ENCODE peak calls at places on chromosomes 11 and 22, in nine cellular contexts. X is sigmoid colon; C is prostate gland; O is NCI-H748 treated with DMSO at 0.1 percent for 48 hours; B is stimulated activated naive CD8-positive, alpha-beta T cell treated with anti-CD3 and anti-CD28 coated beads, Interleukin-15, amount 100 ng/mL, for 72 hours; K is choroid plexus epithelial cell; Y is cardiac muscle cell; L is mesothelial cell of epicardium; T is brain microvascular endothelial cell. Q is an unnamed sample.

GRCh38 chr11:62269654-62270278 is at the start of gene SCGB2A2:
- DNase-seq in B (no peak), K (peak; percentile 4), C (peak; percentile 15), L (no peak), X (no peak), O (no peak), Y (no peak), T (no peak), Q (no peak)

GRCh38 chr11:95498731-95499396 is 267.9 kb upstream of the SESN3 start:
- DNase-seq in X (no peak), C (no peak), O (no peak), B (no peak), K (no peak), Y (no peak), T (no peak), L (no peak), Q (no peak)

GRCh38 chr11:115981814-115982471 is 477.7 kb upstream of the CADM1 start:
- DNase-seq in Y (no peak), O (no peak), K (no peak), B (no peak), L (no peak), T (no peak), X (no peak), C (no peak), Q (no peak)

GRCh38 chr22:42360348-42360747 is 71.9 kb downstream of the NFAM1 start:
- DNase-seq in O (no peak), L (no peak), T (no peak), K (no peak), B (no peak), C (peak; percentile 35), X (no peak), Y (no peak), Q (no peak)

GRCh38 chr11:11620966-11621880 is 582 bp downstream of the GALNT18 start:
- DNase-seq in C (peak; percentile 38), O (peak; percentile 58), B (peak; percentile 25), Y (no peak), T (no peak), X (peak; percentile 78), L (no peak), K (peak; percentile 7), Q (peak; percentile 14)

GRCh38 chr22:43412808-43413785 is 1.3 kb downstream of the MPPED1 start:
- DNase-seq in L (no peak), Y (no peak), B (no peak), T (no peak), O (peak; percentile 75), K (no peak), C (no peak), X (no peak), Q (no peak)

GRCh38 chr11:108568183-108568858 is 25.2 kb downstream of the EXPH5 start:
- DNase-seq in O (no peak), L (no peak), K (no peak), X (no peak), T (no peak), B (no peak), C (no peak), Y (no peak), Q (no peak)

GRCh38 chr22:26648011-26648497 is 9.3 kb upstream of the MIAT start:
- DNase-seq in Y (no peak), K (no peak), B (peak; percentile 44), C (no peak), O (peak; percentile 90), L (no peak), T (no peak), X (no peak), Q (peak; percentile 66)

GRCh38 chr11:69101100-69101791 is 52.5 kb downstream of the TPCN2 start:
- DNase-seq in T (peak; percentile 19), Y (peak; percentile 83), O (peak; percentile 60), X (peak; percentile 83), B (peak; percentile 67), L (peak; percentile 61), K (peak; percentile 70), C (peak; percentile 87), Q (peak; percentile 25)

GRCh38 chr22:37581534-37581933 is 1.6 kb upstream of the LGALS2 start:
- DNase-seq in B (no peak), K (no peak), T (no peak), C (peak; percentile 43), O (no peak), L (no peak), X (no peak), Y (no peak), Q (no peak)

GRCh38 chr11:14270690-14271542 is 88.1 kb downstream of the RRAS2 start:
- DNase-seq in X (no peak), O (no peak), C (no peak), Y (no peak), B (peak; percentile 33), K (no peak), L (no peak), T (no peak), Q (no peak)

GRCh38 chr22:40345271-40345670 is 1.0 kb upstream of the ADSL start:
- DNase-seq in B (no peak), K (peak; percentile 23), X (no peak), Y (peak; percentile 23), L (no peak), O (no peak), T (no peak), C (no peak), Q (no peak)

GRCh38 chr11:1488575-1489180 is 2.1 kb upstream of the MOB2 start:
- DNase-seq in X (peak; percentile 63), T (no peak), K (no peak), Y (no peak), L (no peak), C (no peak), O (no peak), B (no peak), Q (no peak)

GRCh38 chr11:3626250-3626960 is 15.4 kb downstream of the ART5 start:
- DNase-seq in X (peak; percentile 78), T (no peak), C (no peak), B (no peak), K (no peak), L (no peak), O (no peak), Y (no peak), Q (no peak)

GRCh38 chr22:44210721-44211120 is 30.0 kb downstream of the PARVG start:
- DNase-seq in L (no peak), B (no peak), K (peak; percentile 58), X (peak; percentile 47), C (no peak), O (no peak), Y (peak; percentile 45), T (peak; percentile 31), Q (no peak)

GRCh38 chr11:76891285-76891684 is 30.6 kb downstream of the ACER3 start:
- DNase-seq in B (no peak), Y (no peak), T (no peak), X (no peak), O (no peak), L (no peak), C (no peak), K (no peak), Q (no peak)

GRCh38 chr11:32052218-32052617 is 38.7 kb upstream of the RCN1 start:
- DNase-seq in L (peak; percentile 26), B (peak; percentile 45), X (peak; percentile 70), Y (peak; percentile 76), T (peak; percentile 64), O (peak; percentile 22), K (peak; percentile 80), C (peak; percentile 48), Q (peak; percentile 35)

GRCh38 chr22:48553694-48554308 is 1273.9 kb downstream of the BRD1 start:
- DNase-seq in Y (no peak), B (no peak), K (no peak), X (no peak), L (no peak), T (no peak), O (no peak), C (no peak), Q (no peak)

GRCh38 chr11:126793596-126793995 is 207.0 kb downstream of the KIRREL3 start:
- DNase-seq in O (no peak), T (no peak), Y (peak; percentile 33), K (no peak), L (no peak), B (no peak), X (no peak), C (no peak), Q (no peak)

GRCh38 chr11:119482561-119483001 is 59.6 kb upstream of the THY1 start:
- DNase-seq in X (no peak), K (no peak), T (no peak), Y (no peak), O (no peak), L (peak; percentile 7), B (peak; percentile 7), C (no peak), Q (no peak)

GRCh38 chr11:76322593-76323341 is 58.2 kb downstream of the THAP12 start:
- DNase-seq in X (no peak), O (no peak), B (no peak), Y (peak; percentile 32), C (no peak), T (no peak), L (no peak), K (no peak), Q (no peak)

GRCh38 chr11:102592634-102593581 is 32.2 kb downstream of the MMP20 start:
- DNase-seq in L (no peak), X (no peak), K (peak; percentile 55), O (peak; percentile 2), B (no peak), Y (peak; percentile 37), C (no peak), T (no peak), Q (peak; percentile 58)

GRCh38 chr11:8566613-8567210 is 27.3 kb downstream of the STK33 start:
- DNase-seq in X (no peak), T (peak; percentile 7), O (peak; percentile 41), L (no peak), K (peak; percentile 68), C (no peak), Y (peak; percentile 62), B (no peak), Q (peak; percentile 66)

GRCh38 chr11:71269603-71270511 is 17.5 kb upstream of the SHANK2 start:
- DNase-seq in L (no peak), O (no peak), X (peak; percentile 35), B (no peak), C (no peak), K (no peak), Y (no peak), T (no peak), Q (no peak)

GRCh38 chr11:134155946-134156865 is 67.6 kb downstream of the NCAPD3 start:
- DNase-seq in X (no peak), K (no peak), T (no peak), O (no peak), Y (no peak), B (no peak), L (no peak), C (no peak), Q (no peak)

GRCh38 chr11:31804439-31805036 is 6.6 kb downstream of the PAX6 start:
- DNase-seq in O (no peak), C (no peak), T (no peak), K (no peak), X (no peak), Y (no peak), L (no peak), B (no peak), Q (no peak)

GRCh38 chr11:1879342-1879940 is 12.3 kb downstream of the PRR33 start:
- DNase-seq in Y (no peak), O (no peak), X (peak; percentile 64), B (no peak), L (peak; percentile 15), C (no peak), T (no peak), K (no peak), Q (no peak)

GRCh38 chr11:111797145-111797581 is 31.0 kb upstream of the PPP2R1B start:
- DNase-seq in T (no peak), O (no peak), K (peak; percentile 67), Y (peak; percentile 54), C (peak; percentile 11), L (no peak), X (no peak), B (no peak), Q (no peak)

GRCh38 chr22:40363059-40363458 is 7.3 kb upstream of the SGSM3 start:
- DNase-seq in L (no peak), X (no peak), O (no peak), C (no peak), Y (no peak), T (no peak), B (no peak), K (peak; percentile 45), Q (no peak)

GRCh38 chr22:43862074-43862881 is at the start of gene SULT4A1:
- DNase-seq in O (peak; percentile 61), L (no peak), B (no peak), C (no peak), Y (peak; percentile 63), K (peak; percentile 37), X (peak; percentile 62), T (no peak), Q (no peak)

GRCh38 chr11:3159296-3160190 is 5.6 kb downstream of the OSBPL5 start:
- DNase-seq in B (no peak), O (no peak), L (no peak), X (peak; percentile 93), T (no peak), Y (peak; percentile 45), K (peak; percentile 56), C (peak; percentile 76), Q (no peak)

Q was measured in HAP-1.